ENCODE peak calls at places on chromosomes 13 and 19, in six cellular contexts. One of them, this sample, is unnamed.

GRCh38 chr13:113090415-113090770 is 15.2 kb upstream of the F7 start:
- DNase-seq in activated CD4-positive, alpha-beta T cell treated with anti-CD3 and anti-CD28 coated beads, Interleukin-2, amount 50 U/mL, for 48 hours: no peak
- DNase-seq in germinal center: no peak
- DNase-seq in progenitor cell of endocrine pancreas: no peak
- DNase-seq in AML-193: no peak
- DNase-seq in Calu3: no peak
- DNase-seq in this sample: no peak

GRCh38 chr13:27968316-27969072 is 621 bp downstream of the CDX2 start:
- DNase-seq in activated CD4-positive, alpha-beta T cell treated with anti-CD3 and anti-CD28 coated beads, Interleukin-2, amount 50 U/mL, for 48 hours: no peak
- DNase-seq in germinal center: no peak
- DNase-seq in progenitor cell of endocrine pancreas: no peak
- DNase-seq in AML-193: no peak
- DNase-seq in Calu3: no peak
- DNase-seq in this sample: no peak

GRCh38 chr13:97975280-97975850 is 21.9 kb downstream of the IPO5 start:
- DNase-seq in activated CD4-positive, alpha-beta T cell treated with anti-CD3 and anti-CD28 coated beads, Interleukin-2, amount 50 U/mL, for 48 hours: peak
- DNase-seq in germinal center: no peak
- DNase-seq in progenitor cell of endocrine pancreas: no peak
- DNase-seq in AML-193: no peak
- DNase-seq in Calu3: no peak
- DNase-seq in this sample: no peak

GRCh38 chr13:113483504-113484287 is 6.8 kb downstream of the DCUN1D2 start:
- DNase-seq in activated CD4-positive, alpha-beta T cell treated with anti-CD3 and anti-CD28 coated beads, Interleukin-2, amount 50 U/mL, for 48 hours: no peak
- DNase-seq in germinal center: no peak
- DNase-seq in progenitor cell of endocrine pancreas: no peak
- DNase-seq in AML-193: no peak
- DNase-seq in Calu3: no peak
- DNase-seq in this sample: no peak

GRCh38 chr19:30317403-30317802 is 54.8 kb upstream of the ZNF536 start:
- DNase-seq in activated CD4-positive, alpha-beta T cell treated with anti-CD3 and anti-CD28 coated beads, Interleukin-2, amount 50 U/mL, for 48 hours: no peak
- DNase-seq in germinal center: no peak
- DNase-seq in progenitor cell of endocrine pancreas: no peak
- DNase-seq in AML-193: no peak
- DNase-seq in Calu3: no peak
- DNase-seq in this sample: no peak

GRCh38 chr19:35549174-35549788 is 3.9 kb downstream of the TMEM147 start:
- DNase-seq in activated CD4-positive, alpha-beta T cell treated with anti-CD3 and anti-CD28 coated beads, Interleukin-2, amount 50 U/mL, for 48 hours: peak
- DNase-seq in germinal center: peak
- DNase-seq in progenitor cell of endocrine pancreas: peak
- DNase-seq in AML-193: peak
- DNase-seq in Calu3: peak
- DNase-seq in this sample: peak

GRCh38 chr19:45293682-45294081 is 29.0 kb downstream of the CKM start:
- DNase-seq in activated CD4-positive, alpha-beta T cell treated with anti-CD3 and anti-CD28 coated beads, Interleukin-2, amount 50 U/mL, for 48 hours: peak
- DNase-seq in germinal center: no peak
- DNase-seq in progenitor cell of endocrine pancreas: no peak
- DNase-seq in AML-193: no peak
- DNase-seq in Calu3: no peak
- DNase-seq in this sample: no peak

GRCh38 chr13:40342461-40342860 is 324.0 kb downstream of the FOXO1 start:
- DNase-seq in activated CD4-positive, alpha-beta T cell treated with anti-CD3 and anti-CD28 coated beads, Interleukin-2, amount 50 U/mL, for 48 hours: no peak
- DNase-seq in germinal center: no peak
- DNase-seq in progenitor cell of endocrine pancreas: no peak
- DNase-seq in AML-193: no peak
- DNase-seq in Calu3: no peak
- DNase-seq in this sample: no peak

GRCh38 chr19:6530385-6531162 is at the start of gene TNFSF9:
- DNase-seq in activated CD4-positive, alpha-beta T cell treated with anti-CD3 and anti-CD28 coated beads, Interleukin-2, amount 50 U/mL, for 48 hours: peak
- DNase-seq in germinal center: peak
- DNase-seq in progenitor cell of endocrine pancreas: peak
- DNase-seq in AML-193: peak
- DNase-seq in Calu3: peak
- DNase-seq in this sample: peak

GRCh38 chr13:49635599-49636433 is 7.5 kb downstream of the ARL11 start:
- DNase-seq in activated CD4-positive, alpha-beta T cell treated with anti-CD3 and anti-CD28 coated beads, Interleukin-2, amount 50 U/mL, for 48 hours: peak
- DNase-seq in germinal center: no peak
- DNase-seq in progenitor cell of endocrine pancreas: no peak
- DNase-seq in AML-193: no peak
- DNase-seq in Calu3: no peak
- DNase-seq in this sample: no peak

GRCh38 chr13:36370108-36370429 is 23.9 kb upstream of the SPART start:
- DNase-seq in activated CD4-positive, alpha-beta T cell treated with anti-CD3 and anti-CD28 coated beads, Interleukin-2, amount 50 U/mL, for 48 hours: no peak
- DNase-seq in germinal center: no peak
- DNase-seq in progenitor cell of endocrine pancreas: no peak
- DNase-seq in AML-193: no peak
- DNase-seq in Calu3: no peak
- DNase-seq in this sample: no peak

GRCh38 chr19:1851581-1852293 is 3.5 kb upstream of the REXO1 start:
- DNase-seq in activated CD4-positive, alpha-beta T cell treated with anti-CD3 and anti-CD28 coated beads, Interleukin-2, amount 50 U/mL, for 48 hours: peak
- DNase-seq in germinal center: no peak
- DNase-seq in progenitor cell of endocrine pancreas: no peak
- DNase-seq in AML-193: no peak
- DNase-seq in Calu3: no peak
- DNase-seq in this sample: no peak

GRCh38 chr19:7115721-7116120 is 46.2 kb downstream of the ZNF557 start:
- DNase-seq in activated CD4-positive, alpha-beta T cell treated with anti-CD3 and anti-CD28 coated beads, Interleukin-2, amount 50 U/mL, for 48 hours: no peak
- DNase-seq in germinal center: no peak
- DNase-seq in progenitor cell of endocrine pancreas: no peak
- DNase-seq in AML-193: no peak
- DNase-seq in Calu3: no peak
- DNase-seq in this sample: no peak

GRCh38 chr19:11381535-11382369 is 2.4 kb downstream of the EPOR start:
- DNase-seq in activated CD4-positive, alpha-beta T cell treated with anti-CD3 and anti-CD28 coated beads, Interleukin-2, amount 50 U/mL, for 48 hours: peak
- DNase-seq in germinal center: peak
- DNase-seq in progenitor cell of endocrine pancreas: peak
- DNase-seq in AML-193: peak
- DNase-seq in Calu3: peak
- DNase-seq in this sample: no peak

GRCh38 chr13:84127597-84128128 is 245.4 kb upstream of the SLITRK1 start:
- DNase-seq in activated CD4-positive, alpha-beta T cell treated with anti-CD3 and anti-CD28 coated beads, Interleukin-2, amount 50 U/mL, for 48 hours: no peak
- DNase-seq in germinal center: no peak
- DNase-seq in progenitor cell of endocrine pancreas: no peak
- DNase-seq in AML-193: no peak
- DNase-seq in Calu3: no peak
- DNase-seq in this sample: no peak

GRCh38 chr19:10854350-10855089 is 6.3 kb downstream of the C19orf38 start:
- DNase-seq in activated CD4-positive, alpha-beta T cell treated with anti-CD3 and anti-CD28 coated beads, Interleukin-2, amount 50 U/mL, for 48 hours: no peak
- DNase-seq in germinal center: no peak
- DNase-seq in progenitor cell of endocrine pancreas: no peak
- DNase-seq in AML-193: no peak
- DNase-seq in Calu3: no peak
- DNase-seq in this sample: no peak

GRCh38 chr13:111974065-111974640 is 92.8 kb upstream of the SOX1 start:
- DNase-seq in activated CD4-positive, alpha-beta T cell treated with anti-CD3 and anti-CD28 coated beads, Interleukin-2, amount 50 U/mL, for 48 hours: no peak
- DNase-seq in germinal center: no peak
- DNase-seq in progenitor cell of endocrine pancreas: no peak
- DNase-seq in AML-193: no peak
- DNase-seq in Calu3: no peak
- DNase-seq in this sample: no peak

GRCh38 chr19:48059331-48059730 is 15.5 kb upstream of the CABP5 start:
- DNase-seq in activated CD4-positive, alpha-beta T cell treated with anti-CD3 and anti-CD28 coated beads, Interleukin-2, amount 50 U/mL, for 48 hours: no peak
- DNase-seq in germinal center: no peak
- DNase-seq in progenitor cell of endocrine pancreas: no peak
- DNase-seq in AML-193: no peak
- DNase-seq in Calu3: no peak
- DNase-seq in this sample: no peak

GRCh38 chr19:50277966-50278580 is 51.1 kb downstream of the KCNC3 start:
- DNase-seq in activated CD4-positive, alpha-beta T cell treated with anti-CD3 and anti-CD28 coated beads, Interleukin-2, amount 50 U/mL, for 48 hours: no peak
- DNase-seq in germinal center: no peak
- DNase-seq in progenitor cell of endocrine pancreas: no peak
- DNase-seq in AML-193: no peak
- DNase-seq in Calu3: no peak
- DNase-seq in this sample: no peak

GRCh38 chr19:45790942-45791341 is 1.7 kb downstream of the DMWD start:
- DNase-seq in activated CD4-positive, alpha-beta T cell treated with anti-CD3 and anti-CD28 coated beads, Interleukin-2, amount 50 U/mL, for 48 hours: no peak
- DNase-seq in germinal center: no peak
- DNase-seq in progenitor cell of endocrine pancreas: no peak
- DNase-seq in AML-193: peak
- DNase-seq in Calu3: no peak
- DNase-seq in this sample: peak

GRCh38 chr13:54415753-54416366 is 1387.2 kb downstream of the OLFM4 start:
- DNase-seq in activated CD4-positive, alpha-beta T cell treated with anti-CD3 and anti-CD28 coated beads, Interleukin-2, amount 50 U/mL, for 48 hours: no peak
- DNase-seq in germinal center: no peak
- DNase-seq in progenitor cell of endocrine pancreas: no peak
- DNase-seq in AML-193: no peak
- DNase-seq in Calu3: no peak
- DNase-seq in this sample: no peak

This sample was measured in GF-D8.